ENCODE peak calls at places on chromosomes 2 and 18, in five cellular contexts. Q is RCC 7860; U is naive thymus-derived CD8-positive, alpha-beta T cell; E is SK-MEL-5; A is head of caudate nucleus. S is an unnamed sample.

GRCh38 chr2:203892207-203892606 is 24.6 kb downstream of the CTLA4 start:
- DNase-seq in Q (no peak), U (no peak), E (peak), A (no peak), S (no peak)

GRCh38 chr2:134462275-134462674 is 208.4 kb downstream of the MGAT5 start:
- DNase-seq in Q (no peak), U (no peak), E (no peak), A (no peak), S (no peak)

GRCh38 chr2:24930768-24931167 is 10.7 kb upstream of the ADCY3 start:
- DNase-seq in Q (no peak), U (no peak), E (no peak), A (peak), S (no peak)

GRCh38 chr2:127158614-127159290 is 51.8 kb upstream of the BIN1 start:
- DNase-seq in Q (no peak), U (no peak), E (no peak), A (no peak), S (no peak)

GRCh38 chr2:15363142-15363541 is 198.0 kb downstream of the NBAS start:
- DNase-seq in Q (no peak), U (no peak), E (no peak), A (no peak), S (no peak)

GRCh38 chr2:121974919-121975654 is 219.6 kb downstream of the TSN start:
- DNase-seq in Q (peak), U (peak), E (peak), A (peak), S (no peak)

GRCh38 chr2:98560256-98560771 is 48.0 kb downstream of the COA5 start:
- DNase-seq in Q (peak), U (no peak), E (no peak), A (no peak), S (no peak)

GRCh38 chr18:26656944-26657536 is 108.7 kb upstream of the KCTD1 start:
- DNase-seq in Q (peak), U (no peak), E (peak), A (peak), S (no peak)

GRCh38 chr18:62329676-62330454 is 4.8 kb downstream of the TNFRSF11A start:
- DNase-seq in Q (peak), U (peak), E (no peak), A (no peak), S (no peak)

GRCh38 chr2:179268277-179268935 is 3.8 kb upstream of the SESTD1 start:
- DNase-seq in Q (no peak), U (no peak), E (peak), A (no peak), S (no peak)

S was measured in esophagus muscularis mucosa.